ENCODE peak calls at places on chromosome 19, in six cellular contexts. N is NCI-H2107, S is upper lobe of right lung, W is GM13976, Z is GOT3, H is psoas muscle. E is an unnamed sample.

GRCh38 chr19:18999896-19000620 is 33.3 kb downstream of the SUGP2 start:
- DNase-seq in N (no peak), S (no peak), W (no peak), Z (no peak), H (no peak), E (no peak)

GRCh38 chr19:30556230-30556711 is 184.1 kb downstream of the ZNF536 start:
- DNase-seq in N (no peak), S (no peak), W (no peak), Z (no peak), H (no peak), E (no peak)

GRCh38 chr19:30393729-30394480 is 21.7 kb downstream of the ZNF536 start:
- DNase-seq in N (no peak), S (no peak), W (no peak), Z (no peak), H (no peak), E (no peak)

GRCh38 chr19:14505488-14506239 is 9.7 kb upstream of the GIPC1 start:
- DNase-seq in N (no peak), S (peak), W (peak), Z (no peak), H (peak), E (peak)

GRCh38 chr19:30778961-30779690 is 406.9 kb downstream of the ZNF536 start:
- DNase-seq in N (no peak), S (no peak), W (no peak), Z (no peak), H (no peak), E (no peak)

GRCh38 chr19:2578391-2578826 is 102.5 kb downstream of the GADD45B start:
- DNase-seq in N (no peak), S (peak), W (no peak), Z (no peak), H (no peak), E (peak)

GRCh38 chr19:14370169-14370998 is 10.9 kb upstream of the ADGRE5 start:
- DNase-seq in N (no peak), S (no peak), W (peak), Z (no peak), H (no peak), E (no peak)

GRCh38 chr19:40689339-40690049 is 957 bp downstream of the NUMBL start:
- DNase-seq in N (no peak), S (no peak), W (peak), Z (no peak), H (peak), E (peak)

GRCh38 chr19:41882568-41883462 is at the start of gene ARHGEF1:
- DNase-seq in N (no peak), S (peak), W (peak), Z (no peak), H (peak), E (peak)

GRCh38 chr19:45507864-45508680 is 793 bp downstream of the VASP start:
- DNase-seq in N (no peak), S (peak), W (no peak), Z (no peak), H (peak), E (peak)

GRCh38 chr19:51573331-51573730 is 2.2 kb downstream of the ZNF175 start:
- DNase-seq in N (no peak), S (no peak), W (no peak), Z (no peak), H (no peak), E (no peak)

GRCh38 chr19:49790866-49791265 is 22.2 kb downstream of the FUZ start:
- DNase-seq in N (no peak), S (no peak), W (no peak), Z (no peak), H (peak), E (no peak)

GRCh38 chr19:19051478-19052213 is 12.1 kb upstream of the SLC25A42 start:
- DNase-seq in N (no peak), S (no peak), W (no peak), Z (no peak), H (no peak), E (no peak)

GRCh38 chr19:45865269-45865948 is 1.3 kb downstream of the FOXA3 start:
- DNase-seq in N (no peak), S (no peak), W (no peak), Z (no peak), H (no peak), E (no peak)

GRCh38 chr19:18460313-18460712 is 22.4 kb upstream of the ISYNA1 start:
- DNase-seq in N (no peak), S (no peak), W (no peak), Z (no peak), H (peak), E (no peak)

GRCh38 chr19:35254341-35255297 is 5.8 kb downstream of the LSR start:
- DNase-seq in N (no peak), S (peak), W (no peak), Z (no peak), H (no peak), E (no peak)

GRCh38 chr19:54481326-54481930 is 8.3 kb upstream of the CDC42EP5 start:
- DNase-seq in N (peak), S (no peak), W (peak), Z (no peak), H (no peak), E (no peak)

GRCh38 chr19:44890366-44891015 is 563 bp upstream of the TOMM40 start:
- DNase-seq in N (peak), S (peak), W (peak), Z (peak), H (no peak), E (no peak)

GRCh38 chr19:41096353-41096752 is 8.1 kb downstream of the CYP2A13 start:
- DNase-seq in N (no peak), S (no peak), W (no peak), Z (no peak), H (no peak), E (no peak)

GRCh38 chr19:13109361-13110098 is 6.9 kb upstream of the LYL1 start:
- DNase-seq in N (no peak), S (no peak), W (no peak), Z (no peak), H (no peak), E (no peak)

GRCh38 chr19:5271145-5271544 is 69.5 kb downstream of the PTPRS start:
- DNase-seq in N (no peak), S (no peak), W (peak), Z (no peak), H (no peak), E (no peak)

GRCh38 chr19:7381073-7381390 is 32.3 kb downstream of the ARHGEF18 start:
- DNase-seq in N (no peak), S (no peak), W (no peak), Z (no peak), H (no peak), E (no peak)

GRCh38 chr19:53868892-53869804 is 1.5 kb downstream of the MYADM start:
- DNase-seq in N (no peak), S (peak), W (peak), Z (peak), H (peak), E (peak)

GRCh38 chr19:5718032-5718578 is 1.8 kb downstream of the LONP1 start:
- DNase-seq in N (no peak), S (no peak), W (no peak), Z (no peak), H (no peak), E (peak)

GRCh38 chr19:9847087-9847671 is 12.1 kb downstream of the PIN1 start:
- DNase-seq in N (no peak), S (no peak), W (no peak), Z (peak), H (peak), E (no peak)

GRCh38 chr19:49391581-49392399 is 3.7 kb downstream of the KASH5 start:
- DNase-seq in N (peak), S (peak), W (peak), Z (no peak), H (peak), E (peak)

GRCh38 chr19:2720777-2721569 is at the start of gene DIRAS1:
- DNase-seq in N (no peak), S (no peak), W (no peak), Z (no peak), H (no peak), E (no peak)

GRCh38 chr19:9819590-9819898 is 665 bp upstream of the FBXL12 start:
- DNase-seq in N (no peak), S (no peak), W (no peak), Z (no peak), H (no peak), E (no peak)

GRCh38 chr19:12840091-12841079 is 2.1 kb downstream of the MAST1 start:
- DNase-seq in N (no peak), S (peak), W (peak), Z (peak), H (peak), E (no peak)

GRCh38 chr19:11577451-11578341 is at the start of gene ACP5:
- DNase-seq in N (no peak), S (peak), W (no peak), Z (no peak), H (no peak), E (no peak)

GRCh38 chr19:29663861-29664752 is 1.2 kb upstream of the PLEKHF1 start:
- DNase-seq in N (no peak), S (peak), W (no peak), Z (no peak), H (no peak), E (no peak)

GRCh38 chr19:52659013-52659412 is 20.9 kb upstream of the ZNF83 start:
- DNase-seq in N (no peak), S (no peak), W (no peak), Z (no peak), H (no peak), E (no peak)

GRCh38 chr19:46025825-46026224 is 3.0 kb upstream of the PGLYRP1 start:
- DNase-seq in N (no peak), S (no peak), W (no peak), Z (no peak), H (no peak), E (no peak)

GRCh38 chr19:2337329-2337707 is 8.8 kb downstream of the SPPL2B start:
- DNase-seq in N (no peak), S (no peak), W (no peak), Z (no peak), H (peak), E (peak)

GRCh38 chr19:2171349-2172145 is 7.8 kb downstream of the DOT1L start:
- DNase-seq in N (no peak), S (no peak), W (peak), Z (no peak), H (peak), E (peak)

GRCh38 chr19:13013649-13014048 is 18.4 kb downstream of the NFIX start:
- DNase-seq in N (no peak), S (no peak), W (no peak), Z (no peak), H (no peak), E (no peak)

GRCh38 chr19:2607712-2608601 is 94.5 kb downstream of the GNG7 start:
- DNase-seq in N (no peak), S (no peak), W (peak), Z (no peak), H (no peak), E (peak)

GRCh38 chr19:1481893-1482360 is 2.9 kb upstream of the C19orf25 start:
- DNase-seq in N (no peak), S (peak), W (no peak), Z (no peak), H (no peak), E (peak)

GRCh38 chr19:17026041-17026658 is 460 bp downstream of the CPAMD8 start:
- DNase-seq in N (no peak), S (peak), W (no peak), Z (no peak), H (no peak), E (peak)

E was measured in Right ventricle myocardium inferior.